ENCODE peak calls at places on chromosomes 12 and 14, in ten cellular contexts. One of them, this sample, is unnamed.

GRCh38 chr12:29282452-29282851 is 98.5 kb downstream of the ERGIC2 start:
- DNase-seq in AG09309: no peak
- DNase-seq in cardiac muscle cell: no peak
- DNase-seq in right lobe of liver: no peak
- DNase-seq in body of pancreas: no peak
- DNase-seq in fibroblast of pulmonary artery: peak
- DNase-seq in A549: no peak
- DNase-seq in omental fat pad: no peak
- DNase-seq in GM12865: no peak
- DNase-seq in choroid plexus epithelial cell: no peak
- DNase-seq in this sample: no peak

GRCh38 chr14:95477411-95478089 is 38.9 kb downstream of the SYNE3 start:
- DNase-seq in omental fat pad: no peak
- DNase-seq in cardiac muscle cell: no peak
- DNase-seq in fibroblast of pulmonary artery: no peak
- DNase-seq in body of pancreas: no peak
- DNase-seq in AG09309: no peak
- DNase-seq in right lobe of liver: no peak
- DNase-seq in GM12865: no peak
- DNase-seq in choroid plexus epithelial cell: no peak
- DNase-seq in A549: no peak
- DNase-seq in this sample: no peak

GRCh38 chr12:110776410-110776809 is 33.7 kb upstream of the PPP1CC start:
- DNase-seq in fibroblast of pulmonary artery: no peak
- DNase-seq in choroid plexus epithelial cell: no peak
- DNase-seq in A549: no peak
- DNase-seq in cardiac muscle cell: no peak
- DNase-seq in body of pancreas: no peak
- DNase-seq in AG09309: no peak
- DNase-seq in GM12865: peak
- DNase-seq in right lobe of liver: no peak
- DNase-seq in omental fat pad: no peak
- DNase-seq in this sample: no peak

GRCh38 chr14:76456200-76456599 is 80.3 kb downstream of the ESRRB start:
- DNase-seq in omental fat pad: no peak
- DNase-seq in choroid plexus epithelial cell: peak
- DNase-seq in body of pancreas: peak
- DNase-seq in GM12865: peak
- DNase-seq in fibroblast of pulmonary artery: peak
- DNase-seq in right lobe of liver: no peak
- DNase-seq in cardiac muscle cell: peak
- DNase-seq in AG09309: no peak
- DNase-seq in A549: peak
- DNase-seq in this sample: peak

GRCh38 chr12:50211392-50212070 is 44.4 kb upstream of the CERS5 start:
- DNase-seq in fibroblast of pulmonary artery: peak
- DNase-seq in body of pancreas: no peak
- DNase-seq in GM12865: no peak
- DNase-seq in cardiac muscle cell: no peak
- DNase-seq in A549: no peak
- DNase-seq in omental fat pad: no peak
- DNase-seq in right lobe of liver: no peak
- DNase-seq in AG09309: no peak
- DNase-seq in choroid plexus epithelial cell: peak
- DNase-seq in this sample: no peak

GRCh38 chr14:95511687-95512086 is 4.8 kb downstream of the SYNE3 start:
- DNase-seq in GM12865: no peak
- DNase-seq in AG09309: no peak
- DNase-seq in A549: no peak
- DNase-seq in right lobe of liver: no peak
- DNase-seq in cardiac muscle cell: no peak
- DNase-seq in omental fat pad: no peak
- DNase-seq in choroid plexus epithelial cell: no peak
- DNase-seq in fibroblast of pulmonary artery: no peak
- DNase-seq in body of pancreas: no peak
- DNase-seq in this sample: no peak

GRCh38 chr12:132827763-132828703 is 636 bp downstream of the GOLGA3 start:
- DNase-seq in omental fat pad: no peak
- DNase-seq in cardiac muscle cell: peak
- DNase-seq in A549: peak
- DNase-seq in AG09309: peak
- DNase-seq in body of pancreas: peak
- DNase-seq in choroid plexus epithelial cell: peak
- DNase-seq in right lobe of liver: peak
- DNase-seq in fibroblast of pulmonary artery: peak
- DNase-seq in GM12865: peak
- DNase-seq in this sample: peak

GRCh38 chr14:32224731-32225377 is 21.8 kb upstream of the RNU6-8 start:
- DNase-seq in body of pancreas: peak
- DNase-seq in right lobe of liver: no peak
- DNase-seq in fibroblast of pulmonary artery: peak
- DNase-seq in omental fat pad: no peak
- DNase-seq in GM12865: peak
- DNase-seq in choroid plexus epithelial cell: peak
- DNase-seq in A549: peak
- DNase-seq in AG09309: no peak
- DNase-seq in cardiac muscle cell: peak
- DNase-seq in this sample: peak

GRCh38 chr12:52020539-52021336 is 14.0 kb downstream of the TAMALIN start:
- DNase-seq in body of pancreas: peak
- DNase-seq in A549: peak
- DNase-seq in fibroblast of pulmonary artery: peak
- DNase-seq in cardiac muscle cell: peak
- DNase-seq in GM12865: peak
- DNase-seq in omental fat pad: no peak
- DNase-seq in AG09309: no peak
- DNase-seq in right lobe of liver: no peak
- DNase-seq in choroid plexus epithelial cell: peak
- DNase-seq in this sample: peak

GRCh38 chr12:74365178-74365964 is 172.3 kb upstream of the ATXN7L3B start:
- DNase-seq in A549: no peak
- DNase-seq in omental fat pad: no peak
- DNase-seq in cardiac muscle cell: peak
- DNase-seq in choroid plexus epithelial cell: peak
- DNase-seq in GM12865: peak
- DNase-seq in fibroblast of pulmonary artery: peak
- DNase-seq in body of pancreas: peak
- DNase-seq in right lobe of liver: no peak
- DNase-seq in AG09309: no peak
- DNase-seq in this sample: peak

GRCh38 chr14:101628975-101629374 is 67.7 kb downstream of the DIO3 start:
- DNase-seq in AG09309: no peak
- DNase-seq in cardiac muscle cell: no peak
- DNase-seq in fibroblast of pulmonary artery: no peak
- DNase-seq in choroid plexus epithelial cell: no peak
- DNase-seq in body of pancreas: no peak
- DNase-seq in omental fat pad: no peak
- DNase-seq in A549: no peak
- DNase-seq in GM12865: no peak
- DNase-seq in right lobe of liver: no peak
- DNase-seq in this sample: no peak

GRCh38 chr14:20642182-20642581 is 691 bp upstream of the OR6S1 start:
- DNase-seq in omental fat pad: no peak
- DNase-seq in cardiac muscle cell: no peak
- DNase-seq in GM12865: no peak
- DNase-seq in choroid plexus epithelial cell: no peak
- DNase-seq in AG09309: no peak
- DNase-seq in right lobe of liver: no peak
- DNase-seq in fibroblast of pulmonary artery: no peak
- DNase-seq in A549: no peak
- DNase-seq in body of pancreas: no peak
- DNase-seq in this sample: no peak

DNA sequence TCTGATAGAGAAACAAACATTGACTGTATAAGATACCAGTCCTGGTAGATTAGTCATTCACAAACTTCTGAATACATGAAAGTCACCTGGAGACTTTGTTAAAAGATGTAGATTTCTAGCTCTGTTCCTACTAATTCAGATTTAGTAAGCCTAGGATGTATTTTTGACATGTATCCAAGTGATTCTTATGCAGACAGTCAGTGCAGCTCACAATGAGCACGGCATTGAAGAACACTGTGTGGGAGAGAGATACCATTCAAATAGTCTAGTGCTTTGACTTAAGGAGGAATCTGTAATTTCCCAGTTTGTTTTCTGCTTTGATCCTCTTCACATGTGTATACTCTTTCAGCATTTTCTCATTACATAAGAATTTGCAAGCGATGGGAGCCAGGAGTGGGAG is 68.7 kb upstream of the STXBP6 start:
- DNase-seq in fibroblast of pulmonary artery: no peak
- DNase-seq in A549: no peak
- DNase-seq in AG09309: no peak
- DNase-seq in omental fat pad: no peak
- DNase-seq in GM12865: no peak
- DNase-seq in cardiac muscle cell: no peak
- DNase-seq in body of pancreas: no peak
- DNase-seq in choroid plexus epithelial cell: no peak
- DNase-seq in right lobe of liver: no peak
- DNase-seq in this sample: no peak
- TF ChIP-seq CTCF in fibroblast of pulmonary artery: no peak
- TF ChIP-seq CTCF in A549: no peak
- TF ChIP-seq CTCF in AG09309: no peak
- TF ChIP-seq CTCF in omental fat pad: no peak
- TF ChIP-seq CTCF in GM12865: no peak
- TF ChIP-seq CTCF in cardiac muscle cell: no peak
- TF ChIP-seq CTCF in body of pancreas: no peak
- TF ChIP-seq CTCF in choroid plexus epithelial cell: no peak
- TF ChIP-seq CTCF in right lobe of liver: no peak
- TF ChIP-seq CTCF in this sample: no peak

GRCh38 chr14:64983439-64984310 is 3.0 kb upstream of the FNTB start:
- DNase-seq in fibroblast of pulmonary artery: peak
- DNase-seq in right lobe of liver: no peak
- DNase-seq in choroid plexus epithelial cell: peak
- DNase-seq in AG09309: no peak
- DNase-seq in cardiac muscle cell: peak
- DNase-seq in GM12865: peak
- DNase-seq in body of pancreas: peak
- DNase-seq in omental fat pad: no peak
- DNase-seq in A549: peak
- DNase-seq in this sample: no peak
- TF ChIP-seq CTCF in fibroblast of pulmonary artery: peak
- TF ChIP-seq CTCF in right lobe of liver: peak
- TF ChIP-seq CTCF in choroid plexus epithelial cell: peak
- TF ChIP-seq CTCF in AG09309: peak
- TF ChIP-seq CTCF in cardiac muscle cell: peak
- TF ChIP-seq CTCF in GM12865: peak
- TF ChIP-seq CTCF in body of pancreas: peak
- TF ChIP-seq CTCF in omental fat pad: no peak
- TF ChIP-seq CTCF in A549: peak
- TF ChIP-seq CTCF in this sample: peak

DNA sequence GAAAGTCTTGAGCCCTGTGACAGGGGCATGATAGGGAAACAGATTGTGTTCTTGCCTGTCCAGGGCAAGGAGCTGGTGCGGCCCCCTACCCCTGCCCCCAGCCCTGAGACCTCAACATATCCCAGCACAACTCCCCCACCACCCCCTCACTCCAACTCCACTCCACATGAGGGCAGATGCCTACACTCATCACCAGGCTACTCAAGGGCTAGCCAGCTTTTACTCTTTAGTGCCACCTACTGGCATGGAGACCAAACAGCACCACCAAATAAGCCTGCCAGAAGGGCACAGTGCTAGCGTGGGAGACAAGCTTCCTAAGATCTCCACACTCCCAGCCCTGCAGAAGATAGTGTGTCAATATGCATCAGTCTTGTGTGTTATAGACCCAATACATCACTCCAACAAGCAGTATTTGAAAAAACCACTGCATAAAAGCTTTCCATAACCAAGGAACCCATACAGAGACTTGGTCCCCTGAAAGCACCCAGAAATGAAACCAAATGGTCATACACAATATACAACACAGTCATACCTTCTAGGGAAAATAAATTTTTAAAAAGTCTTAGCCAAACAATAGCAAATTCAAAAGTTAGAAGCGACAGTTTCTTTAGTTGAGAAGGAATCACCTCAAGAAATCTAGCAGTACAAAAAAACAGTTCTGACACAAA is 154.4 kb downstream of the KCNK10 start:
- DNase-seq in body of pancreas: peak
- DNase-seq in GM12865: peak
- DNase-seq in A549: peak
- DNase-seq in fibroblast of pulmonary artery: peak
- DNase-seq in choroid plexus epithelial cell: peak
- DNase-seq in cardiac muscle cell: peak
- DNase-seq in omental fat pad: no peak
- DNase-seq in AG09309: no peak
- DNase-seq in right lobe of liver: peak
- DNase-seq in this sample: peak
- TF ChIP-seq CTCF in body of pancreas: peak
- TF ChIP-seq CTCF in GM12865: peak
- TF ChIP-seq CTCF in A549: peak
- TF ChIP-seq CTCF in fibroblast of pulmonary artery: peak
- TF ChIP-seq CTCF in choroid plexus epithelial cell: peak
- TF ChIP-seq CTCF in cardiac muscle cell: peak
- TF ChIP-seq CTCF in omental fat pad: no peak
- TF ChIP-seq CTCF in AG09309: peak
- TF ChIP-seq CTCF in right lobe of liver: peak
- TF ChIP-seq CTCF in this sample: peak

GRCh38 chr12:108633534-108634224 is at the start of gene SELPLG:
- DNase-seq in fibroblast of pulmonary artery: no peak
- DNase-seq in A549: no peak
- DNase-seq in omental fat pad: no peak
- DNase-seq in right lobe of liver: peak
- DNase-seq in choroid plexus epithelial cell: no peak
- DNase-seq in body of pancreas: peak
- DNase-seq in GM12865: peak
- DNase-seq in cardiac muscle cell: no peak
- DNase-seq in AG09309: no peak
- DNase-seq in this sample: no peak
- TF ChIP-seq CTCF in fibroblast of pulmonary artery: no peak
- TF ChIP-seq CTCF in A549: no peak
- TF ChIP-seq CTCF in omental fat pad: no peak
- TF ChIP-seq CTCF in right lobe of liver: no peak
- TF ChIP-seq CTCF in choroid plexus epithelial cell: no peak
- TF ChIP-seq CTCF in body of pancreas: no peak
- TF ChIP-seq CTCF in GM12865: peak
- TF ChIP-seq CTCF in cardiac muscle cell: no peak
- TF ChIP-seq CTCF in AG09309: no peak
- TF ChIP-seq CTCF in this sample: no peak